ENCODE peak calls at places on chromosomes 6 and 20, in six cellular contexts. V, J, Z, K, X and B are unnamed samples.

GRCh38 chr20:11229772-11230171 is 556.0 kb upstream of the JAG1 start:
- DNase-seq in K (no peak), J (no peak), X (no peak), Z (no peak), V (no peak), B (no peak)

GRCh38 chr6:138944412-138944811 is 43.6 kb downstream of the REPS1 start:
- DNase-seq in K (no peak), J (no peak), X (no peak), V (no peak), Z (no peak), B (no peak)

GRCh38 chr6:144634371-144634770 is 349.2 kb downstream of the UTRN start:
- DNase-seq in J (no peak), Z (no peak), K (no peak), V (no peak), X (no peak), B (no peak)

GRCh38 chr20:53652090-53652858 is 58.6 kb upstream of the ZNF217 start:
- DNase-seq in V (peak; percentile 93), Z (no peak), K (no peak), J (no peak), X (peak; percentile 97), B (no peak)

GRCh38 chr6:10028202-10028601 is 386.7 kb downstream of the TFAP2A start:
- DNase-seq in V (no peak), Z (no peak), K (no peak), J (no peak), X (no peak), B (no peak)

GRCh38 chr6:110341671-110342304 is 16.4 kb downstream of the METTL24 start:
- DNase-seq in K (peak; percentile 17), X (peak; percentile 55), J (no peak), V (no peak), Z (no peak), B (no peak)

GRCh38 chr20:57664476-57664875 is 44.2 kb upstream of the ZBP1 start:
- DNase-seq in Z (no peak), J (no peak), K (no peak), X (no peak), V (no peak), B (no peak)

GRCh38 chr6:52352239-52353008 is 9.5 kb upstream of the PAQR8 start:
- DNase-seq in Z (no peak), K (no peak), X (peak; percentile 98), V (peak; percentile 79), J (no peak), B (no peak)

GRCh38 chr6:160300076-160300695 is 41.6 kb upstream of the SLC22A2 start:
- DNase-seq in V (no peak), J (no peak), X (peak; percentile 28), K (no peak), Z (no peak), B (no peak)

GRCh38 chr20:19460386-19460785 is 247.9 kb downstream of the SLC24A3 start:
- DNase-seq in X (no peak), Z (no peak), K (no peak), V (no peak), J (no peak), B (no peak)

GRCh38 chr6:35068644-35069043 is 72.5 kb downstream of the TCP11 start:
- DNase-seq in X (no peak), J (no peak), V (no peak), Z (no peak), K (no peak), B (no peak)

GRCh38 chr6:32982084-32982701 is 13.8 kb downstream of the BRD2 start:
- DNase-seq in K (no peak), J (no peak), V (no peak), X (no peak), Z (no peak), B (no peak)

GRCh38 chr6:161369339-161369738 is 95.5 kb upstream of the AGPAT4 start:
- DNase-seq in K (no peak), Z (no peak), V (no peak), X (no peak), J (no peak), B (no peak)

GRCh38 chr6:118386975-118387374 is 161.1 kb upstream of the PLN start:
- DNase-seq in J (no peak), X (no peak), Z (no peak), K (no peak), V (no peak), B (no peak)

GRCh38 chr20:36754656-36755222 is 8.8 kb upstream of the NDRG3 start:
- DNase-seq in V (no peak), Z (no peak), X (peak; percentile 84), K (peak; percentile 63), J (no peak), B (no peak)

GRCh38 chr6:137967689-137968467 is 100.8 kb downstream of the TNFAIP3 start:
- DNase-seq in V (no peak), J (no peak), K (no peak), X (no peak), Z (no peak), B (no peak)

GRCh38 chr6:162706236-162706635 is 21.3 kb downstream of the PRKN start:
- DNase-seq in K (no peak), V (no peak), J (no peak), X (no peak), Z (no peak), B (no peak)

GRCh38 chr20:23254505-23254904 is 96.1 kb upstream of the NXT1 start:
- DNase-seq in K (no peak), Z (no peak), J (no peak), X (no peak), V (no peak), B (no peak)

GRCh38 chr6:150897400-150897943 is 32.0 kb downstream of the MTHFD1L start:
- DNase-seq in J (no peak), V (peak; percentile 51), Z (no peak), K (no peak), X (no peak), B (no peak)

GRCh38 chr6:51618563-51618962 is 468.9 kb downstream of the PKHD1 start:
- DNase-seq in X (peak; percentile 30), J (no peak), Z (no peak), K (peak; percentile 24), V (no peak), B (no peak)

GRCh38 chr20:41078329-41078728 is 49.7 kb downstream of the TOP1 start:
- DNase-seq in V (peak; percentile 21), J (no peak), K (no peak), Z (no peak), X (peak; percentile 77), B (no peak)

GRCh38 chr6:45327956-45328522 is at the start of gene RUNX2:
- DNase-seq in J (no peak), X (no peak), Z (no peak), K (no peak), V (no peak), B (no peak)

GRCh38 chr6:152983637-152984386 is 971 bp upstream of the FBXO5 start:
- DNase-seq in K (no peak), J (no peak), X (peak; percentile 60), Z (no peak), V (peak; percentile 84), B (no peak)
- TF ChIP-seq POLR2A in K (peak; percentile 85), J (peak; percentile 54), X (peak; percentile 66), Z (no peak), V (peak; percentile 82), B (peak; percentile 68)

DNA sequence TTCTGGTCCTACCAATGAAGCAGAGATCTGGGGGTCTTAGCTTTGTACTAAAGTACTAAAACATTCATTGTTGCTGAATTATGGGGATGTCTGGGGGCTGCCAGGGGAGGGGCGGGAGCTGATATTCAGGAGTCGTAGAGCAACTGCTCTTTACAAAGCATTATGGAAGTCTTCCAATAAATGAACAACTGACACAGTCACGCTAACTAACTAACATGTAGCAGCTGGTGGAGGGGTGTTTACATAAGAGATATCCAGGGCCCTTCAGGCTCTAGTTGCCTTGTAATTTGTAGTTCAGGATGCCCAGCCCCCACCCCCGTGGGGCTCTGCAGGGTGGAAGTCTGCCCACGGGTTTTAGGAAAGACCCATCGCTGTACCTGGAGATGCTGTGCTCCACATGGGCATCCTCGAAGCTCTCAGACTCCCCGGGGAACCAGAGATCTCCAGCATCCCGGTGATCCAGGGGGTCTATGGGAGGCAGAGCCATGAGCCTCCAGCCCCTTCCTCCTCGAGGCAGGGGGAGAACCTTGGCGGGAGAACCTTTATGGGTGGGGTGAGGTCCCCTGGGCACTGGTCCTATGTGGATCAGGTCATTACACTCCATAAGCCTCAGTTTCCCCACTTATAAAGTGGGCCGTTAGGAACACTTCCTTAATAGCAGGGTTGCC is 3.4 kb downstream of the TREM2 start:
- DNase-seq in V (no peak), J (no peak), Z (no peak), X (no peak), K (no peak), B (no peak)
- TF ChIP-seq TAF1 in V (no peak), J (no peak), Z (no peak), X (no peak), K (no peak), B (no peak)

GRCh38 chr6:21514288-21514687 is 79.3 kb upstream of the SOX4 start:
- DNase-seq in J (no peak), X (no peak), V (no peak), Z (no peak), K (no peak), B (no peak)

GRCh38 chr6:21508753-21509152 is 84.8 kb upstream of the SOX4 start:
- DNase-seq in J (no peak), K (no peak), V (no peak), X (peak; percentile 29), Z (no peak), B (no peak)

GRCh38 chr6:21506126-21506525 is 87.4 kb upstream of the SOX4 start:
- DNase-seq in X (no peak), Z (no peak), J (no peak), V (no peak), K (no peak), B (no peak)

GRCh38 chr6:21507811-21508210 is 85.7 kb upstream of the SOX4 start:
- DNase-seq in V (no peak), Z (no peak), J (no peak), K (no peak), X (peak; percentile 47), B (no peak)

GRCh38 chr6:21511891-21512550 is 81.5 kb upstream of the SOX4 start:
- DNase-seq in Z (no peak), X (no peak), J (no peak), V (no peak), K (no peak), B (no peak)
- TF ChIP-seq POLR2A in Z (no peak), X (no peak), J (no peak), V (no peak), K (no peak), B (no peak)

GRCh38 chr20:49595346-49595745 is 27.4 kb upstream of the PTGIS start:
- DNase-seq in V (no peak), X (no peak), Z (no peak), K (no peak), J (no peak), B (no peak)
- TF ChIP-seq TAF1 in V (no peak), X (no peak), Z (no peak), K (no peak), J (no peak), B (no peak)